ENCODE peak calls at places on chromosome 11, in four cellular contexts. C is HCT116, F is HepG2, D is K562. A is an unnamed sample. For H3K4me1, the result is how much of the 10 kb centered on the place peaks cover.

GRCh38 chr11:111541209-111542061 is 915 bp downstream of the LAYN start:
- DNase-seq in F (no peak), D (no peak), C (no peak), A (no peak)

GRCh38 chr11:102318469-102318868 is 1.2 kb downstream of the BIRC3 start:
- DNase-seq in F (no peak), C (no peak), D (no peak), A (no peak)

GRCh38 chr11:22234743-22235142 is 41.9 kb downstream of the ANO5 start:
- DNase-seq in D (no peak), C (no peak), F (no peak), A (no peak)

GRCh38 chr11:66957971-66958231 is 282 bp downstream of the PC start:
- DNase-seq in C (no peak), F (no peak), D (peak), A (no peak)

GRCh38 chr11:45924927-45925326 is 2.5 kb downstream of the LARGE2 start:
- DNase-seq in D (no peak), C (no peak), F (no peak), A (no peak)

GRCh38 chr11:65719887-65720236 is 736 bp downstream of the RNASEH2C start:
- DNase-seq in D (no peak), F (no peak), C (no peak), A (no peak)

GRCh38 chr11:29484548-29484947 is 532.3 kb downstream of the KCNA4 start:
- DNase-seq in C (no peak), F (no peak), D (no peak), A (no peak)

GRCh38 chr11:77236901-77237300 is 64.6 kb downstream of the GDPD4 start:
- DNase-seq in D (no peak), C (no peak), F (no peak), A (no peak)

GRCh38 chr11:45751430-45751829 is 53.5 kb upstream of the SLC35C1 start:
- DNase-seq in F (no peak), D (peak), C (no peak), A (no peak)

GRCh38 chr11:112174789-112175595 is at the start of gene BCO2:
- DNase-seq in F (peak), D (peak), C (peak), A (peak)

GRCh38 chr11:36265793-36266628 is 23.2 kb downstream of the COMMD9 start:
- DNase-seq in F (peak), C (peak), D (peak), A (no peak)

GRCh38 chr11:128862913-128863660 is 4.0 kb downstream of the KCNJ1 start:
- DNase-seq in D (no peak), C (no peak), F (no peak), A (no peak)

GRCh38 chr11:104663190-104664140 is 234.8 kb downstream of the CASP12 start:
- DNase-seq in C (no peak), D (no peak), F (no peak), A (no peak)

GRCh38 chr11:14132312-14132711 is 169.8 kb downstream of the SPON1 start:
- DNase-seq in D (no peak), C (no peak), F (no peak), A (no peak)

GRCh38 chr11:21205205-21205604 is 535.8 kb downstream of the NELL1 start:
- DNase-seq in C (no peak), D (no peak), F (no peak), A (no peak)

GRCh38 chr11:10623797-10624761 is 55.6 kb upstream of the LYVE1 start:
- DNase-seq in C (peak), D (peak), F (peak), A (peak)

GRCh38 chr11:110921742-110922200 is 209.5 kb upstream of the ARHGAP20 start:
- DNase-seq in F (no peak), C (no peak), D (no peak), A (no peak)

GRCh38 chr11:65417221-65417701 is 5.3 kb upstream of the NEAT1 start:
- DNase-seq in D (no peak), C (no peak), F (no peak), A (no peak)

GRCh38 chr11:111978028-111978771 is 41.1 kb downstream of the DIXDC1 start:
- DNase-seq in D (no peak), F (no peak), C (no peak), A (no peak)

GRCh38 chr11:47044112-47044511 is 107.6 kb downstream of the CSTPP1 start:
- DNase-seq in D (no peak), C (no peak), F (no peak), A (no peak)

GRCh38 chr11:120645639-120646038 is 134.1 kb downstream of the GRIK4 start:
- DNase-seq in F (no peak), D (no peak), C (no peak), A (no peak)

GRCh38 chr11:117903505-117904382 is 25.5 kb downstream of the TMPRSS13 start:
- DNase-seq in F (no peak), D (no peak), C (no peak), A (no peak)

GRCh38 chr11:68970921-68971636 is 9.7 kb downstream of the MRGPRD start:
- DNase-seq in D (no peak), F (no peak), C (no peak), A (no peak)

GRCh38 chr11:70473873-70474690 is 75.8 kb downstream of the CTTN start:
- DNase-seq in D (no peak), F (no peak), C (no peak), A (no peak)

GRCh38 chr11:64619811-64620285 is 28.8 kb downstream of the SLC22A12 start:
- DNase-seq in D (peak), F (peak), C (peak), A (no peak)

GRCh38 chr11:10398525-10398924 is 56.5 kb upstream of the AMPD3 start:
- DNase-seq in C (no peak), D (no peak), F (no peak), A (no peak)

GRCh38 chr11:67698247-67698646 is 23.8 kb upstream of the ALDH3B2 start:
- DNase-seq in D (peak), F (peak), C (peak), A (no peak)

GRCh38 chr11:57619331-57619730 is 21.8 kb downstream of the SERPING1 start:
- DNase-seq in C (peak), D (peak), F (no peak), A (no peak)

GRCh38 chr11:61607920-61608599 is 27.2 kb upstream of the SYT7 start:
- DNase-seq in C (no peak), D (no peak), F (no peak), A (no peak)

GRCh38 chr11:47886096-47886495 is 37.9 kb upstream of the NUP160 start:
- DNase-seq in F (no peak), D (no peak), C (no peak), A (no peak)

GRCh38 chr11:84780689-84781293 is 846.4 kb downstream of the DLG2 start:
- DNase-seq in F (peak), C (peak), D (no peak), A (peak)

GRCh38 chr11:19499999-19500398 is 212.6 kb upstream of the NAV2 start:
- DNase-seq in D (no peak), C (no peak), F (no peak), A (no peak)

GRCh38 chr11:80281194-80281593 is 840.4 kb upstream of the TENM4 start:
- DNase-seq in F (no peak), C (no peak), D (no peak), A (no peak)

GRCh38 chr11:13016415-13016814 is 7.3 kb downstream of the RASSF10 start:
- DNase-seq in F (no peak), D (no peak), C (peak), A (no peak)

DNA sequence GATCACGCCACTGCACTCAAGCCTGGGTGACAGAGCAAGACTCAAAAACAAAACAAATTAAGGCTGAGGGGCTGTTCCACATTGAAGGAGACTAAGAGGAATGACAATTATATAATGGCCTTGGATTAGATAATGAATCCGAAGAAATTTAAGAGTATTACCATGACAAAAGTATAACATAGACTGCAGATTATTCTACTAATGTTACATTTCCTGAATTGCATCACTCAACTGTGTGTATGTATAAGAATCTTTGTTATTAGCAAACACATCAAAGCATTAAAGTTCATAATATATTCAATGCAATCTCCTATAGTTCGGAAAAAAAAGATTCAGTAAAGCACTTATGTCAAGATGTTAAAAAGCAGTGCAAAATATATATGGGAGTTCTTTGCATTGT is 27.5 kb downstream of the CSTF3 start:
- DNase-seq in F (no peak), D (no peak), C (no peak), A (no peak)
- TF ChIP-seq TCF7L2 in F (no peak), D (no peak), C (no peak), A (no peak)

GRCh38 chr11:83063073-83063754 is 8.5 kb downstream of the RAB30 start:
- DNase-seq in F (no peak), C (no peak), D (no peak), A (no peak)

GRCh38 chr11:83060965-83061364 is 10.7 kb downstream of the RAB30 start:
- DNase-seq in C (no peak), D (no peak), F (no peak), A (no peak)

GRCh38 chr11:83061883-83062282 is 9.8 kb downstream of the RAB30 start:
- DNase-seq in C (no peak), D (no peak), F (no peak), A (no peak)

GRCh38 chr11:83068573-83068972 is 3.1 kb downstream of the RAB30 start:
- DNase-seq in C (no peak), F (no peak), D (no peak), A (no peak)

DNA sequence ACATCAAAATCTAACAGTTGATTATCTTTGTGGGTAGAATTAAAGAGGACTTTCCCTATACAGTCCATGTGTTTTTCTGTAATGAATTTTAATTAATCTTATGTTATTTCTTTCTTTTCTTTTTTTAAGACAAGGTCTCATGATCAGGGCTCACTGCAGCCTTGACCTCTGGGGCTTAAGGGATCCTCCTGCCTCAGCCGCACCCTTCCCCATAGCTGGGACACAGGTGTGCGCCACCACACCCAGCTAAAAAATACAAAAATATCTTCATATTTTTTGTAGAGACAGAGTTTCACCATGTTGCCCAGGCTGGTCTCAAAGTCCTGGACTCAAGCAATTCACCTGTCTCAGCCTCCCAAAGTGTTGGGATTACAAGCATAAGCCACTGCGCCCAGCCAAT is 7.7 kb downstream of the RAB30 start:
- DNase-seq in F (no peak), D (no peak), C (no peak), A (no peak)
- H3K4me1 ChIP-seq in F (half or more), D (under half), C (under half), A (under half)

GRCh38 chr11:122685041-122685440 is 29.5 kb downstream of the UBASH3B start:
- DNase-seq in F (peak), D (no peak), C (no peak), A (no peak)
- TF ChIP-seq REST in F (no peak), D (no peak), C (no peak), A (no peak)

GRCh38 chr11:6057452-6057851 is 26.9 kb upstream of the OR56A1 start:
- DNase-seq in D (no peak), C (no peak), F (no peak), A (no peak)
- TF ChIP-seq TCF7L2 in D (no peak), C (no peak), F (no peak), A (no peak)

GRCh38 chr11:9351956-9352355 is 32.5 kb upstream of the IPO7 start:
- DNase-seq in C (no peak), F (no peak), D (no peak), A (no peak)

GRCh38 chr11:9347100-9347499 is 32.7 kb upstream of the TMEM41B start:
- DNase-seq in D (peak), F (no peak), C (no peak), A (no peak)

GRCh38 chr11:9357041-9357440 is 27.4 kb upstream of the IPO7 start:
- DNase-seq in C (no peak), F (no peak), D (no peak), A (no peak)

GRCh38 chr11:9351321-9351881 is 33.1 kb upstream of the IPO7 start:
- DNase-seq in C (no peak), D (no peak), F (no peak), A (no peak)
- H3K4me1 ChIP-seq in C (under half), D (under half), F (under half), A (under half)

GRCh38 chr11:93743316-93743715 is 1.8 kb downstream of the C11orf54 start:
- DNase-seq in F (no peak), C (no peak), D (peak), A (no peak)

GRCh38 chr11:93741882-93742226 is 382 bp downstream of the C11orf54 start:
- DNase-seq in D (peak), C (no peak), F (peak), A (no peak)

GRCh38 chr11:93744669-93745004 is 3.2 kb downstream of the C11orf54 start:
- DNase-seq in C (no peak), D (no peak), F (peak), A (no peak)

GRCh38 chr11:93751001-93751400 is 9.5 kb downstream of the C11orf54 start:
- DNase-seq in F (no peak), D (no peak), C (no peak), A (no peak)

GRCh38 chr11:93747122-93747521 is 5.7 kb downstream of the C11orf54 start:
- DNase-seq in F (no peak), D (no peak), C (no peak), A (no peak)
- TF ChIP-seq REST in F (no peak), D (no peak), C (no peak), A (no peak)

DNA sequence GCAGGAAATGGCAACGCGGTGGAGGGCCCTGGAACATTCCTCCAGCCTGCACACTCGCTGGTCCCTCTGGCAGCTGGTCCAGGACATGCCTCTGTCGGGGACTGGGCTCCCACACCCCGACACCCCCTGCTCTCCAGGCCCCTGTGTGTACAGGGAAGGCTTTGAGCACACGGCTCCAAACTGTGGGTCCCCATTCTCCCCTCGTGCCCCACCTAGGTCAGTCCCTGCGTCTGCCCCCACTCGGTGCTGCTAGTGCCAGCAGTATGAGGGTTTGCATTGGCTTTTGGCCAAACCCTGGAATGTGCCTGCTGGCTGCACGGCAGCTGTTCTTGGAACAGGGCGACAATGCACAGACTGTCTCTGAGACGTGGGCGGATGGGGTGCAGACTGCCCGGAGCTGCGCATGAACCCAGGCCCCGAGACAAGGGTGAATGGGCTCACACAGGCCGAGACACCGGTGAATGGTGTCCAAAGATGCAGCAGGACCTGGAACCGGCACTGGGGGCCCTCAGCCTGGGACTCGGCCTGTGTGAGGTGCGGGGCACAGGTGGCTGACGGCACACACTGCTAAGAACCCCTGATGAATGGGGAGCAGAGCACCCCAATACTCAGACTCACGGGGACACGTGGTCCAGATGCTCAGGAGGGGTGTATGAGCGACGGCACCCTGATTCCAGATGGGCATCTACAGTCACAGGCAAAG is 7.5 kb upstream of the SYT8 start:
- DNase-seq in C (no peak), F (peak), D (no peak), A (no peak)
- TF ChIP-seq TCF7L2 in C (no peak), F (no peak), D (no peak), A (peak)